ENCODE peak calls at places on chromosomes 1 and 21, in seven cellular contexts. Z, J, C, E, B, K and P are unnamed samples. For H3K4me1, the result is how much of the 10 kb centered on the place peaks cover.

GRCh38 chr1:182054698-182055326 is 6.7 kb downstream of the ZNF648 start:
- DNase-seq in Z (no peak), J (no peak), C (peak), E (no peak), B (peak), K (peak), P (no peak)

GRCh38 chr1:94084085-94084484 is 36.9 kb downstream of the ABCA4 start:
- DNase-seq in Z (no peak), J (no peak), C (no peak), E (no peak), B (no peak), K (no peak), P (no peak)

GRCh38 chr1:154000420-154000819 is 9.9 kb downstream of the RPS27 start:
- DNase-seq in Z (no peak), J (no peak), C (no peak), E (no peak), B (no peak), K (no peak), P (no peak)

GRCh38 chr1:233790662-233791371 is 113.7 kb upstream of the SLC35F3 start:
- DNase-seq in Z (no peak), J (no peak), C (peak), E (peak), B (peak), K (peak), P (no peak)

GRCh38 chr1:147669475-147670318 is 627 bp downstream of the ACP6 start:
- DNase-seq in Z (no peak), J (peak), C (peak), E (peak), B (peak), K (peak), P (peak)

GRCh38 chr1:14294860-14295259 is 303.6 kb upstream of the KAZN start:
- DNase-seq in Z (no peak), J (no peak), C (no peak), E (no peak), B (no peak), K (no peak), P (no peak)

GRCh38 chr1:240765732-240766363 is 153.9 kb upstream of the GREM2 start:
- DNase-seq in Z (no peak), J (no peak), C (no peak), E (no peak), B (no peak), K (no peak), P (no peak)

GRCh38 chr1:192747305-192747704 is 61.5 kb upstream of the RGS2 start:
- DNase-seq in Z (no peak), J (no peak), C (no peak), E (no peak), B (no peak), K (no peak), P (no peak)

GRCh38 chr1:203586495-203586894 is 40.1 kb upstream of the ATP2B4 start:
- DNase-seq in Z (no peak), J (no peak), C (no peak), E (no peak), B (no peak), K (no peak), P (no peak)

GRCh38 chr1:42171679-42172266 is 7.2 kb upstream of the GUCA2A start:
- DNase-seq in Z (no peak), J (no peak), C (no peak), E (no peak), B (no peak), K (no peak), P (no peak)

GRCh38 chr21:26055841-26056264 is 114.7 kb downstream of the APP start:
- DNase-seq in Z (no peak), J (no peak), C (no peak), E (no peak), B (no peak), K (no peak), P (no peak)

GRCh38 chr1:116230712-116231111 is 119.5 kb downstream of the MAB21L3 start:
- DNase-seq in Z (no peak), J (no peak), C (no peak), E (peak), B (no peak), K (no peak), P (no peak)

GRCh38 chr1:96487404-96487803 is 234.2 kb upstream of the PTBP2 start:
- DNase-seq in Z (no peak), J (no peak), C (no peak), E (no peak), B (no peak), K (no peak), P (no peak)

GRCh38 chr1:172421974-172422604 is 1.6 kb downstream of the C1orf105 start:
- DNase-seq in Z (no peak), J (no peak), C (no peak), E (no peak), B (no peak), K (no peak), P (peak)

GRCh38 chr21:45029298-45029967 is 44.9 kb upstream of the ADARB1 start:
- DNase-seq in Z (peak), J (no peak), C (peak), E (peak), B (no peak), K (no peak), P (peak)

GRCh38 chr1:72498393-72498792 is 216.1 kb upstream of the NEGR1 start:
- DNase-seq in Z (no peak), J (no peak), C (no peak), E (no peak), B (no peak), K (no peak), P (no peak)

GRCh38 chr1:176801553-176802020 is 338.6 kb downstream of the PAPPA2 start:
- DNase-seq in Z (no peak), J (no peak), C (no peak), E (no peak), B (no peak), K (no peak), P (no peak)

GRCh38 chr1:54869173-54869851 is 17.7 kb downstream of the DHCR24 start:
- DNase-seq in Z (no peak), J (no peak), C (no peak), E (no peak), B (peak), K (no peak), P (no peak)

GRCh38 chr21:38223893-38224540 is 32.8 kb upstream of the KCNJ15 start:
- DNase-seq in Z (no peak), J (no peak), C (no peak), E (no peak), B (no peak), K (no peak), P (no peak)

GRCh38 chr1:79041666-79042065 is 35.1 kb upstream of the ADGRL4 start:
- DNase-seq in Z (no peak), J (no peak), C (no peak), E (no peak), B (no peak), K (no peak), P (no peak)

GRCh38 chr1:216293673-216294072 is 129.6 kb downstream of the USH2A start:
- DNase-seq in Z (no peak), J (no peak), C (no peak), E (no peak), B (no peak), K (no peak), P (no peak)

GRCh38 chr1:99599678-99600175 is 46.2 kb upstream of the PALMD start:
- DNase-seq in Z (no peak), J (no peak), C (peak), E (no peak), B (no peak), K (no peak), P (peak)

GRCh38 chr1:76989976-76990375 is 122.7 kb downstream of the ST6GALNAC5 start:
- DNase-seq in Z (no peak), J (no peak), C (no peak), E (no peak), B (no peak), K (no peak), P (no peak)

GRCh38 chr1:106937104-106937503 is 119.4 kb upstream of the PRMT6 start:
- DNase-seq in Z (no peak), J (no peak), C (no peak), E (no peak), B (no peak), K (no peak), P (no peak)

GRCh38 chr1:22447581-22448215 is 4.0 kb upstream of the ZBTB40 start:
- DNase-seq in Z (no peak), J (no peak), C (peak), E (no peak), B (no peak), K (no peak), P (peak)

GRCh38 chr1:173411835-173412742 is 65.0 kb upstream of the PRDX6 start:
- DNase-seq in Z (no peak), J (no peak), C (peak), E (no peak), B (no peak), K (no peak), P (no peak)

DNA sequence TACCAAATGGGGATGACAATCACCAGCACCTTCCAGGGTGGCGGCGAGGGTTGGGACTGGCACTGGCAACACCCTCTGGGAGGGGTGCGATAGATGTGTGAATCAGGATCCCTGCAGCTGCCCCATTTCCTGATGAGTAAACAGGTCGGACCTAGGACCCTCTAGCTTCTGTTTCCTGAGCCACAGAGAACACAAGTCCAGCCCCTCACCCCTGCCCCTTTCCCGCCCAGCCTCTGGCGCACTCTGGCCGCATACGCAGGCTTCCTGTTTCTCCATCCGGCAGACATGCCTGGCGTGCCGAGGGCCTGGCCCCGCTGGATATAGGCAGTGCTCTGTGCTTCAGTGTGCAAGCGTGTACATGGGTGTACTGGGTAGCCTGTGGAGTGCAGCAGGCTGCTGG is 4.6 kb downstream of the PEAR1 start:
- DNase-seq in Z (no peak), J (peak), C (peak), E (no peak), B (no peak), K (no peak), P (peak)
- H3K4me1 ChIP-seq in Z (under half), J (half or more), C (under half), E (under half), B (under half), K (under half), P (under half)

GRCh38 chr1:66356605-66357004 is 177.3 kb upstream of the SGIP1 start:
- DNase-seq in Z (no peak), J (no peak), C (no peak), E (no peak), B (no peak), K (no peak), P (no peak)
- H3K4me1 ChIP-seq in Z (under half), J (half or more), C (under half), E (under half), B (under half), K (under half), P (under half)

GRCh38 chr1:81492628-81493027 is 308.1 kb upstream of the ADGRL2 start:
- DNase-seq in Z (no peak), J (no peak), C (no peak), E (no peak), B (no peak), K (no peak), P (no peak)

GRCh38 chr1:81499487-81499886 is 301.2 kb upstream of the ADGRL2 start:
- DNase-seq in Z (no peak), J (no peak), C (no peak), E (no peak), B (no peak), K (no peak), P (no peak)

GRCh38 chr1:81493102-81493864 is 307.5 kb upstream of the ADGRL2 start:
- DNase-seq in Z (no peak), J (no peak), C (no peak), E (no peak), B (no peak), K (no peak), P (no peak)

DNA sequence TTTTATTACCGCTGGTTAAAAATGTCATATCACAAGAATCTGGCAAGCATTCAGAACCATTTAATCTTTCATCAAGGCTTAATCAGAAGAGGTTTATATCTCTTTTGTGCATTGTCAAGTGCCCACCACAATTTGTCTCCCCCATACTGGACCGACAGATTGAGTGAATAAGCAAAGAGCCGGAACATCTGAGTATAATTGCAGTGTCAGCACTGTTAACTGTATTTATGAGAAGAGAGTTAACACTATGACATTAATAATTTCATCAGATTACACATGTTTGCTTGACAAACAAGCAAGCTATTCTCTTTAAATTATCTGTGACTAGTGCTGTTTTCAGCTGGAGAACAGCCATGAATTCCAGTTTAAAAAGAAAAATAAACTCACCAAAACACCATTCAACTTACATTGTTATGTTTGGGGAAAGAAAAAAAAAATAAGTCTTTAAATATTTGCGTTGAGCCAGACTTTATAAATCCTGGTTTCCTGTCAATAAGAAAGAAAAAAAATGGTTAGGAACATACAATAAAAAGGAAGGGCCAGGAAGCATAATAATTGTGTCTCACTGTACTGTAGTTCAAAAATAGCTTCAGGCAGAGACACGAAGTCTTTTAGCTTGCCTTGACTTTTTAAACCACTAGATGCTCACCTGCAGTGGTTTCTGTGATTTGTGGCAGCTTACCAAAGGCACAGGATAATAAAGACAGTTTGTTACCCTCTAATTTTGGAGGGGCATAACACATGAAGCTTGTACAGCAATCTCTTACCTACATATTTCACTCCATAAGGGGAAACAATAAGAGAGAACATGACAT is 302.2 kb upstream of the ADGRL2 start:
- DNase-seq in Z (no peak), J (no peak), C (no peak), E (no peak), B (no peak), K (no peak), P (no peak)
- H3K4me1 ChIP-seq in Z (under half), J (under half), C (under half), E (under half), B (under half), K (under half), P (under half)

GRCh38 chr1:156098782-156099181 is 15.7 kb upstream of the LMNA start:
- DNase-seq in Z (no peak), J (no peak), C (no peak), E (no peak), B (no peak), K (no peak), P (no peak)
- H3K4me1 ChIP-seq in Z (under half), J (under half), C (under half), E (under half), B (under half), K (under half), P (under half)

DNA sequence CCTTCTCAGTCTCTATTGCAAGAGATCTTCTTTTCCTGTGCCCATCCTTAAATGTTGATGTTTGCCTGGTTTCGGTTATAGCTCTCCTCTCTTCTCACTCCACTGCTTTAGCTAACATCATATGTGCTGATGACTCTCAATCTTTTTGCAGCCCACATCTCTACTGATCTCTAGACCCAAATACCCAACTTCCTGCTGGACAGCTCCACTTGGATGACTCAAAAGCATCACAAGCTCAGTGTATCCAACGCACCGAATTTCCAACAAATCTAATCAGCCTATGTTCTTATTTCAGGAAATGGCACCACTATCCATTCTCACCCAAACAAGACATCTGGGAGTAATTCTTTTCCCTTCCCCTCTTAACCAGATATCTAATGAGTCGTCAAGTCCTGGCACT is 79.1 kb upstream of the ARTN start:
- DNase-seq in Z (no peak), J (no peak), C (no peak), E (no peak), B (no peak), K (no peak), P (no peak)
- H3K4me1 ChIP-seq in Z (under half), J (under half), C (under half), E (under half), B (under half), K (under half), P (under half)

DNA sequence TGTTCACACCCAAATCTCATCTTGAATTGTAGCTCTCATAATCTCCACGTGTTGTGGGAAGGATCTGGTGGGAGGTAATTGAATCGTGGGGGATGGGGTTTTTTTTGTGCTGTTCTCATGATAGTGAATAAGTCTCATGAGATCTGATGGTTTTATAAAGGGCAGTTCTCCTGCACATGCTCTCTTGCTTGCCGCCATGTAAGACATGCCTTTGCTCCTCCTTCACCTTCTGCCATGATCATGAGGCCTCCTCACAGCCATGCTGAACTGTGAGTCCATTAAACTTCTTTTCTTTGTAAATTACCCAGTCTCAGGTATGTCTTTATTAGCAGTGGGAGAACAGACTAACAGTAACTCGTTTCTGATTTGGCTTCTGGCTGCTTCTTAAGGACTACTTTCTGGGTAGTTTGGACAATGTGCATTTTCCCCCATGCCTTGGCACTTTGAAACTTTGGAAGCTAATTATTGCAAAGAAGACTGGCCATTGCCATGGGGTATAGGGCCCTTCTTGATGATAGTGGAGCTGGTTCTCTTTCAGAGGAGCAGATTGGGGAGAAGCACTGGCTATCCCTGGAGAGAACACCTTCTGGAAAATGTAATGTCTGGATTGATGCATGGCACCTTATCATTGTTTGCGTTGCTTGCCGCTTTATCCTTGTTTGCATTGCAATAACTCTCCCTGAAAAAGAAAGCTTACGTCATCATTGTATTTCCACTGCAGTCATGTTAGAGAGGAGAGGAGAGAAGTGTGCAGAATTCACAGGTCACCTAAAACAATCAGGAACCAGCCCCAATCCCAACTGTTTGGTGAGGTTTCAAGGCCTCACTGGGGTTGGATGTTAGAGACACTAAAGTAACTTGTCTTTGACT is 5.9 kb downstream of the CNIH3 start:
- DNase-seq in Z (no peak), J (no peak), C (no peak), E (no peak), B (peak), K (no peak), P (no peak)
- H3K4me1 ChIP-seq in Z (under half), J (under half), C (under half), E (under half), B (under half), K (under half), P (under half)

GRCh38 chr1:186494832-186495271 is 33.9 kb upstream of the PDC start:
- DNase-seq in Z (no peak), J (no peak), C (no peak), E (no peak), B (no peak), K (no peak), P (no peak)
- H3K4me1 ChIP-seq in Z (under half), J (under half), C (under half), E (under half), B (under half), K (under half), P (under half)

DNA sequence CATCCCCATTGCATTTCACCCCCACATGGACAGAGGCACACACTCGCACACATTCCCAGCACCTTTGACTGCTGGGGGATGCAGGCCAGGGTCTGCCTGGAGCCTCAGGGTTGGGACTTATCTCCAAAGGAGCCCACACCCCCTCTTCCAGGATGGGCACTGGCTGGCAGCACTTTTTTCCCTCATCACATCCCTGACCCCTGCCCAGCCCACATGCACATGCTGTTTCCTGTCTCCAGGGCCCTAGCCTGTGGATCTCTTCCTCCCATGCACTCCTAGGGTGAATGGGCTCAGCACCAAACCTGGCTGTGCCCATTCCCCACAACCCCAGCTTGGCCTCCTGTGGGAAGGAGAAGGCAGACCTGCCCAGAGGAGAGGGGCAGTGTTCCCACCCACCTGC is 59.3 kb downstream of the STUM start:
- DNase-seq in Z (no peak), J (no peak), C (no peak), E (no peak), B (no peak), K (no peak), P (peak)
- H3K4me1 ChIP-seq in Z (under half), J (under half), C (under half), E (under half), B (under half), K (under half), P (under half)